ENCODE peak calls at places on chromosomes 13 and 19, in six cellular contexts. O, V, T, G, F and K are unnamed samples.

GRCh38 chr13:101425623-101426022 is 9.3 kb upstream of the NALCN start:
- DNase-seq in F (no peak), V (no peak), T (no peak), G (no peak), O (no peak), K (no peak)

GRCh38 chr13:22562116-22562515 is 618.7 kb upstream of the SGCG start:
- DNase-seq in V (no peak), G (no peak), T (no peak), F (no peak), O (no peak), K (no peak)

GRCh38 chr19:49423278-49423984 is at the start of gene PTH2:
- DNase-seq in T (no peak), V (no peak), O (no peak), F (peak), G (no peak), K (no peak)

GRCh38 chr19:12872941-12873890 is 8.0 kb downstream of the DNASE2 start:
- DNase-seq in O (no peak), T (peak), V (no peak), F (no peak), G (no peak), K (peak)

GRCh38 chr19:7099597-7099921 is 30.1 kb downstream of the ZNF557 start:
- DNase-seq in F (no peak), V (no peak), T (no peak), O (no peak), G (no peak), K (no peak)

GRCh38 chr13:40644838-40645620 is 21.4 kb downstream of the FOXO1 start:
- DNase-seq in T (no peak), O (no peak), F (no peak), G (no peak), V (no peak), K (peak)

GRCh38 chr19:46441775-46442332 is 13.1 kb upstream of the PNMA8C start:
- DNase-seq in V (no peak), G (no peak), T (no peak), O (no peak), F (no peak), K (no peak)

GRCh38 chr19:4567584-4568071 is 8.1 kb upstream of the SEMA6B start:
- DNase-seq in F (no peak), V (peak), O (no peak), T (peak), G (no peak), K (peak)

GRCh38 chr19:13053761-13054604 is 48.7 kb downstream of the LYL1 start:
- DNase-seq in O (peak), F (peak), T (peak), V (peak), G (peak), K (no peak)

GRCh38 chr19:17086811-17087210 is 11.2 kb downstream of the MYO9B start:
- DNase-seq in O (no peak), V (no peak), T (no peak), F (no peak), G (no peak), K (no peak)

GRCh38 chr13:71285700-71286099 is 581.3 kb downstream of the DACH1 start:
- DNase-seq in T (no peak), V (no peak), O (no peak), G (no peak), F (no peak), K (no peak)

GRCh38 chr13:97239943-97240788 is 18.0 kb downstream of the MBNL2 start:
- DNase-seq in T (no peak), G (no peak), O (no peak), F (no peak), V (no peak), K (no peak)

GRCh38 chr19:14575428-14575980 is 3.6 kb upstream of the NDUFB7 start:
- DNase-seq in F (no peak), T (no peak), G (no peak), O (no peak), V (no peak), K (no peak)

GRCh38 chr13:41916173-41916954 is 44.5 kb downstream of the VWA8 start:
- DNase-seq in V (no peak), T (no peak), F (no peak), G (peak), O (no peak), K (peak)

GRCh38 chr13:27370305-27370853 is 54.0 kb upstream of the GTF3A start:
- DNase-seq in G (no peak), O (no peak), T (no peak), F (no peak), V (no peak), K (no peak)

GRCh38 chr13:84994582-84994981 is 804.6 kb downstream of the SLITRK6 start:
- DNase-seq in F (no peak), G (no peak), T (no peak), O (no peak), V (no peak), K (no peak)

GRCh38 chr13:25678398-25678797 is 306.6 kb downstream of the ATP8A2 start:
- DNase-seq in V (no peak), F (no peak), O (no peak), G (no peak), T (peak), K (no peak)

GRCh38 chr19:50509366-50509765 is 1.6 kb downstream of the JOSD2 start:
- DNase-seq in V (no peak), O (no peak), F (peak), T (no peak), G (no peak), K (no peak)

GRCh38 chr13:27775943-27776342 is 16.3 kb upstream of the GSX1 start:
- DNase-seq in F (no peak), V (no peak), G (no peak), O (no peak), T (no peak), K (no peak)

GRCh38 chr13:79686441-79686840 is 205.5 kb downstream of the NDFIP2 start:
- DNase-seq in G (no peak), F (no peak), O (no peak), V (no peak), T (no peak), K (no peak)

GRCh38 chr19:51311388-51312257 is at the start of gene IGLON5:
- DNase-seq in F (no peak), O (no peak), G (no peak), T (no peak), V (no peak), K (no peak)

GRCh38 chr19:18231775-18232174 is 5.5 kb upstream of the PDE4C start:
- DNase-seq in V (no peak), F (no peak), G (no peak), O (no peak), T (no peak), K (no peak)

GRCh38 chr13:58855283-58855682 is 1223.7 kb downstream of the PCDH17 start:
- DNase-seq in T (no peak), G (peak), O (no peak), F (no peak), V (no peak), K (no peak)

GRCh38 chr19:46859637-46860124 is 1.1 kb upstream of the ARHGAP35 start:
- DNase-seq in O (peak), G (no peak), F (peak), T (peak), V (peak), K (no peak)

GRCh38 chr19:10766681-10767201 is 48.9 kb downstream of the DNM2 start:
- DNase-seq in T (peak), G (no peak), O (no peak), F (no peak), V (peak), K (no peak)

GRCh38 chr19:17479325-17479791 is 9.0 kb downstream of the SLC27A1 start:
- DNase-seq in V (no peak), G (no peak), O (no peak), T (no peak), F (no peak), K (no peak)

GRCh38 chr13:114140131-114140908 is 7.9 kb upstream of the RASA3 start:
- DNase-seq in F (no peak), G (no peak), T (no peak), O (no peak), V (no peak), K (no peak)

GRCh38 chr13:102197193-102197592 is 204.7 kb downstream of the FGF14 start:
- DNase-seq in T (no peak), G (no peak), F (no peak), V (no peak), O (no peak), K (no peak)

GRCh38 chr13:61128850-61129645 is 286.6 kb downstream of the PCDH20 start:
- DNase-seq in V (no peak), T (no peak), O (no peak), G (peak), F (no peak), K (no peak)

GRCh38 chr13:30577381-30577780 is 40.3 kb upstream of the USPL1 start:
- DNase-seq in O (no peak), V (no peak), F (no peak), T (no peak), G (peak), K (peak)

GRCh38 chr19:35381926-35382325 is 11.1 kb downstream of the GPR42 start:
- DNase-seq in T (no peak), F (peak), O (no peak), G (no peak), V (no peak), K (no peak)

GRCh38 chr13:39918837-39919236 is 263.4 kb downstream of the COG6 start:
- DNase-seq in G (no peak), V (no peak), F (no peak), O (no peak), T (no peak), K (no peak)

GRCh38 chr19:5993516-5994406 is 15.8 kb upstream of the RANBP3 start:
- DNase-seq in V (peak), O (peak), T (peak), G (no peak), F (no peak), K (no peak)

GRCh38 chr19:13100031-13100588 is 2.5 kb downstream of the LYL1 start:
- DNase-seq in O (no peak), V (no peak), G (no peak), T (no peak), F (no peak), K (no peak)

GRCh38 chr13:41019027-41019487 is at the start of gene ELF1:
- DNase-seq in F (no peak), T (peak), G (peak), O (peak), V (no peak), K (peak)

GRCh38 chr13:39603424-39603947 is 493 bp upstream of the LHFPL6 start:
- DNase-seq in G (no peak), T (no peak), V (no peak), F (no peak), O (no peak), K (no peak)

GRCh38 chr19:30854661-30855060 is 482.5 kb downstream of the ZNF536 start:
- DNase-seq in F (no peak), V (no peak), T (no peak), G (no peak), O (no peak), K (no peak)

GRCh38 chr13:31697290-31697689 is 42.0 kb upstream of the RXFP2 start:
- DNase-seq in O (no peak), G (no peak), T (no peak), F (no peak), V (no peak), K (no peak)

GRCh38 chr13:43573361-43573740 is 213.4 kb downstream of the ENOX1 start:
- DNase-seq in G (peak), V (no peak), T (no peak), O (no peak), F (no peak), K (no peak)

GRCh38 chr13:109191422-109191821 is 562.0 kb downstream of the MYO16 start:
- DNase-seq in O (no peak), V (peak), T (no peak), F (no peak), G (no peak), K (no peak)
- TF ChIP-seq CTCF in O (no peak), V (no peak), T (no peak), F (no peak), G (no peak), K (no peak)

GRCh38 chr19:2135474-2136402 is 15.6 kb downstream of the AP3D1 start:
- DNase-seq in G (no peak), V (no peak), O (no peak), F (no peak), T (no peak), K (no peak)
- H3K4me3 ChIP-seq in G (no peak), V (no peak), O (no peak), F (no peak), T (no peak), K (no peak)

GRCh38 chr13:29427937-29428309 is 167.6 kb downstream of the SLC7A1 start:
- DNase-seq in T (no peak), O (no peak), F (no peak), V (no peak), G (no peak), K (no peak)

GRCh38 chr13:29429496-29429895 is 166.0 kb downstream of the SLC7A1 start:
- DNase-seq in T (no peak), O (no peak), F (no peak), V (no peak), G (no peak), K (no peak)

GRCh38 chr13:29423050-29423449 is 172.4 kb downstream of the SLC7A1 start:
- DNase-seq in F (no peak), V (no peak), G (no peak), T (no peak), O (no peak), K (no peak)

GRCh38 chr13:29428992-29429315 is 166.5 kb downstream of the SLC7A1 start:
- DNase-seq in F (no peak), T (no peak), G (no peak), O (no peak), V (no peak), K (no peak)

DNA sequence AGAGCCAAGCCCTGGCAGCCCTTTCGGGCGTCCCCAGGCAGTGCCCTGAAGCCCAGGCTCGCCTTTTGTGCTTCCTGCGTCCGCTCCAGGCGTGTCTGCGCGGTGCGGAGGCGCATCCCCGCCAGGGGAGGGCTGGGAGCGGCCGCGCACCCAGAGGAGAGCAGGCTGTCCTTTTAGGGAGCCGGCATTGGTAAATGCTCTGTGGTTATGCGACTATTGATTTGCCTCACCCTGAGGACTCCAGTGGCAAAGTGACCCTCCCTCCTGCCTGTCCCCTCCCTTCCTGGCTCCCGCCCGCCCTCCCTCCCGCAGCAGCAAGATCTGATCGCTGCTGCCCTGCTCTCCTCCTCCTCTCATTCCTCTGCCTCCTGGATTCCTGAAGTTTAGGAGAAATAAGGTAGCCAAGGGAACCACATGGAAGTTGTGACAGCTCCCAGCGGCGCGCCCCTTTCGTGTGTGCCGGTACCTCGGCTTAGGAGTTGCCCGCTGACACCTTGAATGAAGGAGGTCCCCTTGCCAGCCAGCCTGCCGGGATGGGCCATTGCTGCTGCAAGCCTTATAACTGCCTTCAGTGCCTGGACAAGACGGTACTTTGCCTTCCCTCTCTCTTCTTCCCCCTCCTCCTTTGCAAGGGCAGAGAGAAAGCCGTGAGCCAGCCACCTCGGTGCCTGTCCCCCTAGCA is 167.0 kb downstream of the SLC7A1 start:
- DNase-seq in G (no peak), V (peak), F (no peak), O (no peak), T (no peak), K (no peak)
- TF ChIP-seq CTCF in G (no peak), V (peak), F (no peak), O (no peak), T (no peak), K (no peak)

GRCh38 chr19:36950335-36951119 is 34.4 kb downstream of the ZNF568 start:
- DNase-seq in O (no peak), V (no peak), G (no peak), T (no peak), F (no peak), K (no peak)
- H3K4me3 ChIP-seq in O (no peak), V (no peak), G (no peak), T (no peak), F (no peak), K (no peak)